ENCODE peak calls at places on chromosomes 6 and 20, in seven cellular contexts. A, L, Y, F, V, R and U are unnamed samples.

GRCh38 chr20:40019510-40019909 is 669.5 kb downstream of the MAFB start:
- DNase-seq in A (no peak), L (no peak), Y (no peak), F (no peak), V (no peak), R (no peak), U (no peak)

GRCh38 chr6:157989541-157990289 is 8.1 kb downstream of the SYNJ2 start:
- DNase-seq in A (peak), L (no peak), Y (no peak), F (no peak), V (peak), R (peak), U (peak)

GRCh38 chr20:62360854-62361798 is 6.0 kb downstream of the LAMA5 start:
- DNase-seq in A (no peak), L (peak), Y (no peak), F (no peak), V (no peak), R (no peak), U (peak)

GRCh38 chr20:23084282-23084844 is 1.8 kb downstream of the CD93 start:
- DNase-seq in A (no peak), L (no peak), Y (no peak), F (no peak), V (no peak), R (no peak), U (no peak)

GRCh38 chr6:112269165-112269564 is 14.8 kb upstream of the LAMA4 start:
- DNase-seq in A (peak), L (no peak), Y (no peak), F (no peak), V (no peak), R (peak), U (no peak)

GRCh38 chr6:170279977-170280688 is 10.7 kb downstream of the DLL1 start:
- DNase-seq in A (no peak), L (no peak), Y (no peak), F (no peak), V (peak), R (peak), U (peak)

GRCh38 chr6:152600022-152600421 is 37.1 kb downstream of the SYNE1 start:
- DNase-seq in A (no peak), L (no peak), Y (no peak), F (no peak), V (no peak), R (no peak), U (no peak)

GRCh38 chr6:40789143-40789764 is 202.1 kb upstream of the LRFN2 start:
- DNase-seq in A (no peak), L (no peak), Y (no peak), F (no peak), V (peak), R (no peak), U (no peak)

GRCh38 chr20:58717278-58718091 is 24.9 kb downstream of the NPEPL1 start:
- DNase-seq in A (no peak), L (peak), Y (no peak), F (no peak), V (no peak), R (no peak), U (peak)

GRCh38 chr6:169008641-169009040 is 245.0 kb downstream of the THBS2 start:
- DNase-seq in A (peak), L (no peak), Y (no peak), F (no peak), V (no peak), R (peak), U (no peak)

DNA sequence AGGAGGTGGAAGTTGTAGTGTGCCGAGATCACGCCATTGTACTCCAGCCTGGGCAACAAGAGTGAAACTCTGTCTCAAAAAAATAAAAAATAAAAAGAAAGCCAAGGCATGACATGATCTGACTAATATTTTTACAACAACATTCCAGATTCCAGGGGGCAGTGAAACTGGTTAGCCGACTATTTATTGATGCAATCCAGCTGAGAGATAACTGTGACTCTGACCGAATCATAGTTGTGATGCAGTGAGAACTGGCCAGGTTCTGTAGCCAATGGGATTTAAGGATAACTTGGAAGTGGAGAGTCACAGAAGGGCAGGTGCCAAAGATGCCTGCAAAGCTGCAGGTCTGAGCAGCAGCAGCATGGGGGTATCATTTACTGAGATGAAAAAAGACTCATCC is 82.9 kb upstream of the TSHZ2 start:
- DNase-seq in A (peak), L (no peak), Y (no peak), F (no peak), V (no peak), R (peak), U (no peak)
- H3K27ac ChIP-seq in A (no peak), L (no peak), Y (no peak), F (no peak), V (no peak), R (no peak), U (no peak)

DNA sequence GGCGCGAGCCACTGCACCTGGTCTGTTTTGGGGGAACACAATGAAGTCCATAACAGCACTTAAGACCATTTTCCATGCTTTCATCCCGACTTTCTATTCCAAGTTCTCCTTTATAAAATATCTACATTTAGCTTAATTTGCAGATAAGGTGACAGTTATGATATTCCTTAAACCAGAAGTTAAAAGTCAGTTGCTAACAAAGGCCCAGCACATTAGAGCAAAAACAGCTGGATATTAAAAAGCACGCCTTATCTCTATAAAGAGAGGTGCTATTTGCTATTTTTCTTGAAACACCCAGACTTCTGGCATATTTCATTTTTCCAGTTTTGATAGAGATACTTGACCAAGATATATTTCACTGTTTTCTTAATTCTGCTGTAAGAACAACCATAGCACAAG is 15.8 kb downstream of the OR2B2 start:
- DNase-seq in A (no peak), L (no peak), Y (no peak), F (no peak), V (no peak), R (no peak), U (no peak)
- H3K9ac ChIP-seq in A (no peak), L (no peak), Y (peak), F (no peak), V (no peak), R (peak), U (no peak)

DNA sequence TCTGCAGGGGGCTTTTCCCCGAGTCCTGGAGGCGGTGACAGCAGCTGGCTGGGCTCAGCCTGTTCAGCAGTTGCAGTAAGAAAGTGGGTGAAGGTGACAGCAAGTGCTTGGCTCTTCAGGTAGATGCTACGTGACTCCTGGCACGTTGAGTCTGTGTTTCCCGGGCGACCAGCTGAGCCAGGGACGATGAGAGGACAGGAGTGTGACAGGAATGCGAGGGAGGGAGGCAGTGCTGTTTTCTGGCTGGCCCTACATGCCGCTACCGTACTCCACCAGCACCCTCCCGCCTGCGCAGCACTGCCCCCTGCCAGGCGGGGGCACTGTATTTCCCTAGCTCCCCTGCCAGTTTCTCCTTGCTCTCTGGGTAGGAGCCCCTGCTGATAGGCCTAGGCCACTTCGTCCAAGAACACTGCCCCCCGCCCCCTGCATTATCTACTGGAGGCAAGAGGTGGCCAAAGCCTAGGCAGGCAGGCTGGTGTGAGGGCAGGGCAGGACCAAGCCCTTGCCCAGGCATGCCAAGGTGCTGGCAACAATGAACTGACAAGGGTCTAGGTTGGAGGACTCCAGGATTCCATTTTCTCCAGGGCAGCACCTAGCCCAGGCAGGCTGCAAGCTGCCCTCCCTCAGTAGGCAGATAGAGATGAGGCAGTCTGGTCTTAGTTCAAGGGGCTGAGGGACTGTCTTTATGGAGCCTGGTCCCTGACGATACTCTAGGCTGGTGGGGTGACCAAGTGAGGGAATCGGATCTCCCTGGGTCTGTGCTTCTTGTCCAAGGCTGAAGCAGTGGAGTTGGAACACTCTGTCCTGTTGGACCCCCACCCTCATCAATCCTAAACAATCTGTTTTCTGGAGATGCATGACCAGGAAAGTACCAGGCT is 19.2 kb downstream of the MRPS18A start:
- DNase-seq in A (peak), L (peak), Y (peak), F (peak), V (peak), R (peak), U (peak)
- H3K27ac ChIP-seq in A (no peak), L (no peak), Y (peak), F (peak), V (peak), R (peak), U (no peak)

GRCh38 chr20:25364879-25365699 is 25.5 kb downstream of the ABHD12 start:
- DNase-seq in A (no peak), L (no peak), Y (no peak), F (no peak), V (no peak), R (no peak), U (no peak)

GRCh38 chr20:25364180-25364788 is 26.4 kb downstream of the ABHD12 start:
- DNase-seq in A (peak), L (no peak), Y (no peak), F (no peak), V (no peak), R (no peak), U (no peak)

GRCh38 chr20:25356294-25356933 is 34.2 kb downstream of the ABHD12 start:
- DNase-seq in A (no peak), L (peak), Y (no peak), F (peak), V (peak), R (no peak), U (no peak)

GRCh38 chr20:25361287-25361683 is 29.4 kb downstream of the ABHD12 start:
- DNase-seq in A (peak), L (no peak), Y (no peak), F (no peak), V (no peak), R (peak), U (no peak)

DNA sequence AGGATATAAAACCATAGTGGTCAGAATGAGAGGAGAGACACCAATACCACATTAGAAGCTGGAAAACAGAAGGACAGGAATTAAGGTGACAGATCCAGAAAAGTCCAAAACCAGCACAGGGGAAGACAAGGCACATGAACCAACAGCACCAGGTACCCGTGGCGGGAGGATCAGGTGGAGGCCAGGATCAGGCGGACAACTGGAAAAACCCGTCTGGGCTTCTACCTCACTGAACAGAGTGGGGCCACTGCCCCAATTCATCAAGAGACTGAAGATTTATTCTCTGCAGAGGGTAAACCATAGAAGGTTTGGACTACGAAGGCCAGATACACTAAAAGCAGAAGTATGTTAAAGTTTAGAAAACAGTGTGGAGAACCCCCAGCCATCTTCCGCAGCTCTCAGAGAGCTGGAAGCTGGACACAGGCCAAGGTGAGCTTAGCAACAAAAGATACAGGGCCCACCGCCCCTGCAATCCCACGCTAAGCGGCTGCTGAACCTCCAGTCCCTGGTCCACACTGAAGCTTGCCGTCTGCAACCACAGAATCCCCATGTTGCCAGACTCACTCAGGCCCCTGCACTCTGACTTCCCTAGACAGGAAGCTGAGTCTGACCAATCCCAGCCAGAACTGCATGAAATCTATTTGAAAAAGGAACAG is 29.9 kb downstream of the ABHD12 start:
- DNase-seq in A (peak), L (no peak), Y (no peak), F (no peak), V (peak), R (peak), U (no peak)
- H3K9ac ChIP-seq in A (no peak), L (no peak), Y (no peak), F (no peak), V (peak), R (no peak), U (no peak)